ENCODE peak calls at places on chromosomes 1 and 21, in ten cellular contexts. One of them, this sample, is unnamed.

GRCh38 chr1:3545363-3546047 is 65.8 kb downstream of the MEGF6 start:
- DNase-seq in endodermal cell: peak; percentile 70
- DNase-seq in psoas muscle: no peak
- DNase-seq in keratinocyte: no peak
- DNase-seq in AG04450: no peak
- DNase-seq in Calu3: no peak
- DNase-seq in HFF-Myc: no peak
- DNase-seq in brain microvascular endothelial cell: no peak
- DNase-seq in natural killer cell: no peak
- DNase-seq in neural progenitor cell: peak; percentile 50
- DNase-seq in this sample: peak; percentile 57

GRCh38 chr1:217528271-217528670 is 102.6 kb downstream of the GPATCH2 start:
- DNase-seq in endodermal cell: no peak
- DNase-seq in psoas muscle: no peak
- DNase-seq in keratinocyte: peak; percentile 36
- DNase-seq in AG04450: peak; percentile 30
- DNase-seq in Calu3: no peak
- DNase-seq in HFF-Myc: no peak
- DNase-seq in brain microvascular endothelial cell: peak; percentile 75
- DNase-seq in natural killer cell: no peak
- DNase-seq in neural progenitor cell: no peak
- DNase-seq in this sample: no peak

GRCh38 chr1:228937851-228938247 is 202.6 kb downstream of the RHOU start:
- DNase-seq in endodermal cell: peak; percentile 62
- DNase-seq in psoas muscle: no peak
- DNase-seq in keratinocyte: no peak
- DNase-seq in AG04450: no peak
- DNase-seq in Calu3: no peak
- DNase-seq in HFF-Myc: no peak
- DNase-seq in brain microvascular endothelial cell: no peak
- DNase-seq in natural killer cell: no peak
- DNase-seq in neural progenitor cell: peak; percentile 32
- DNase-seq in this sample: no peak

GRCh38 chr1:193448682-193449461 is 262.5 kb upstream of the B3GALT2 start:
- DNase-seq in endodermal cell: no peak
- DNase-seq in psoas muscle: no peak
- DNase-seq in keratinocyte: no peak
- DNase-seq in AG04450: no peak
- DNase-seq in Calu3: no peak
- DNase-seq in HFF-Myc: no peak
- DNase-seq in brain microvascular endothelial cell: no peak
- DNase-seq in natural killer cell: no peak
- DNase-seq in neural progenitor cell: no peak
- DNase-seq in this sample: no peak

GRCh38 chr21:25457411-25457810 is 149.9 kb downstream of the MRPL39 start:
- DNase-seq in endodermal cell: no peak
- DNase-seq in psoas muscle: no peak
- DNase-seq in keratinocyte: no peak
- DNase-seq in AG04450: peak; percentile 13
- DNase-seq in Calu3: no peak
- DNase-seq in HFF-Myc: peak; percentile 4
- DNase-seq in brain microvascular endothelial cell: peak; percentile 39
- DNase-seq in natural killer cell: no peak
- DNase-seq in neural progenitor cell: no peak
- DNase-seq in this sample: no peak

GRCh38 chr1:9539829-9540550 is 725 bp downstream of the SLC25A33 start:
- DNase-seq in endodermal cell: peak; percentile 78
- DNase-seq in psoas muscle: peak; percentile 82
- DNase-seq in keratinocyte: no peak
- DNase-seq in AG04450: no peak
- DNase-seq in Calu3: peak; percentile 34
- DNase-seq in HFF-Myc: no peak
- DNase-seq in brain microvascular endothelial cell: peak; percentile 22
- DNase-seq in natural killer cell: peak; percentile 53
- DNase-seq in neural progenitor cell: peak; percentile 82
- DNase-seq in this sample: peak; percentile 64

GRCh38 chr1:89425056-89425455 is 61.2 kb downstream of the GBP6 start:
- DNase-seq in endodermal cell: no peak
- DNase-seq in psoas muscle: no peak
- DNase-seq in keratinocyte: no peak
- DNase-seq in AG04450: no peak
- DNase-seq in Calu3: no peak
- DNase-seq in HFF-Myc: no peak
- DNase-seq in brain microvascular endothelial cell: no peak
- DNase-seq in natural killer cell: no peak
- DNase-seq in neural progenitor cell: no peak
- DNase-seq in this sample: no peak

GRCh38 chr1:204255966-204256365 is 42.2 kb upstream of the GOLT1A start:
- DNase-seq in endodermal cell: peak; percentile 64
- DNase-seq in psoas muscle: no peak
- DNase-seq in keratinocyte: no peak
- DNase-seq in AG04450: no peak
- DNase-seq in Calu3: no peak
- DNase-seq in HFF-Myc: no peak
- DNase-seq in brain microvascular endothelial cell: no peak
- DNase-seq in natural killer cell: no peak
- DNase-seq in neural progenitor cell: no peak
- DNase-seq in this sample: no peak

GRCh38 chr21:34915364-34915834 is 133.7 kb downstream of the RUNX1 start:
- DNase-seq in endodermal cell: no peak
- DNase-seq in psoas muscle: no peak
- DNase-seq in keratinocyte: peak; percentile 33
- DNase-seq in AG04450: no peak
- DNase-seq in Calu3: no peak
- DNase-seq in HFF-Myc: no peak
- DNase-seq in brain microvascular endothelial cell: no peak
- DNase-seq in natural killer cell: no peak
- DNase-seq in neural progenitor cell: no peak
- DNase-seq in this sample: no peak

DNA sequence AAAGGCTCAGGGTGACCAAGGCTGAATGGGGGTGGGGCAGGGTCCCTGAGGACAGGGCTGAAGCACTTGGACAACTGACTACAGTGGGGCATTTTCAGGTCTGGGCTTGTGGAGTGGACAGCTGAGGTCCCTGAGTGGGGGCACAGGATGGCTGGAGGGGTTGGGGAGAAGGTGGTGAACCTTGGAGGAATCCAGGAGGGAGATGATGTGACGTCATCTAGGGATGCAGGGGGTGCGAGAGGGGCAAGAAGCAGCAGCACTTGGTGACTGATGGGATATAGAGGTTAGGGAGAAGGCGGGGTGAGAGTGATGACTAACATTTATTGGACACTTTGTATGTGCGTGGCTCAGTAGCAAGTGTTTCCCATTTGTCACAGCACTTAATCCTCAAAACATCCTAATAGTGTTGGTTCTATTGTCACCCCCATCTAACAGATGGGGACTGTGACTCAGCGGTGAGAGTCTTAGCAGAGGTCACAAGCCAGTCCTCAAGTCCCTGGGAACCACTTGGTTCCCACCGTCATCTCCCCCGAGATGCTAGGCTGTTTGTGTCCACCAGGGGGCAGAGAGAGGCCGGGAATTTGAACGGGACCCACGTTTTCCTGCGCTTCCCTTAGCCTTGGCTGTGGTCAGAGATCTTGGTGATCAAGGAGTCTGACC is 27.9 kb upstream of the BMP8B start:
- DNase-seq in endodermal cell: peak; percentile 94
- DNase-seq in psoas muscle: peak; percentile 77
- DNase-seq in keratinocyte: no peak
- DNase-seq in AG04450: peak; percentile 23
- DNase-seq in Calu3: peak; percentile 83
- DNase-seq in HFF-Myc: peak; percentile 44
- DNase-seq in brain microvascular endothelial cell: peak; percentile 73
- DNase-seq in natural killer cell: peak; percentile 59
- DNase-seq in neural progenitor cell: peak; percentile 79
- DNase-seq in this sample: peak; percentile 72
- TF ChIP-seq CTCF in endodermal cell: peak; percentile 85
- TF ChIP-seq CTCF in psoas muscle: peak; percentile 77
- TF ChIP-seq CTCF in keratinocyte: peak; percentile 87
- TF ChIP-seq CTCF in AG04450: peak; percentile 82
- TF ChIP-seq CTCF in Calu3: peak; percentile 69
- TF ChIP-seq CTCF in HFF-Myc: peak; percentile 84
- TF ChIP-seq CTCF in brain microvascular endothelial cell: peak; percentile 86
- TF ChIP-seq CTCF in natural killer cell: peak; percentile 83
- TF ChIP-seq CTCF in neural progenitor cell: peak; percentile 78
- TF ChIP-seq CTCF in this sample: peak; percentile 73

DNA sequence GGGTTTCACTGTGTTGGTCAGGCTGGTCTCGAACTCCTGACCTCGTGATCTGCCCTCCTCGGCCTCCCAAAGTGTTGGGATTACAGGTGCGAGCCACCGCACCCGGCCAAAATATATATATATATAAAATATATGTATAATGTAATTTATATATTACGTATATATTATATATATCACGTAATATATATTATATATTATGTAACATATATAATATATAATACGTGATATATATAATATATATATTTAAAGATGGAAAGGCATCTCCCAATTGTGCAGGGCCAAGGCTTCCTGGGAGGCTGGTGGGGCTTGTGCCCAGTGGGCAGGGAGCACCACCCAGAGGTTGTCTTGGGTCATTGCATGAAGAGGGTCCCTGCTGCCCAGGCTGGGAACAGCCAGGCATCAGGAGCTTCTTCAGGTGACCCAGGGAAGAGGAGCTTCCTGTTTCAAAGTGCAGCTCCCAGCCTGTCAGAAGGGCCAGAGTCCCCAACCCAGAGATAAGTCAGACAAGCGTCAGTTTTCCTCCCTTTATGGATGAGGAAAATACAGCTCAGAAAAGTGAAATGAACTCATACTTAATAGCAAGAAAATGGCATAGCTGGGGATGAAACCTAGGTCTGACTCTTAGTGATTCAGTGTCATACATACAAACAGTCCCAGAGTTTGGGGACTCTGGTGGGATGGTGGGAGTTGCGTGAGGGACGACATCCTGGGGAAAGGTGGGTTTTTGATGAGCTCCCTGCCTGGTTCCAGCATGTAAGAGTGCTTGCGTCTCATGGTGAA is 12.0 kb downstream of the UBE2Q1 start:
- DNase-seq in endodermal cell: peak; percentile 94
- DNase-seq in psoas muscle: peak; percentile 57
- DNase-seq in keratinocyte: no peak
- DNase-seq in AG04450: no peak
- DNase-seq in Calu3: peak; percentile 82
- DNase-seq in HFF-Myc: no peak
- DNase-seq in brain microvascular endothelial cell: peak; percentile 38
- DNase-seq in natural killer cell: peak; percentile 31
- DNase-seq in neural progenitor cell: peak; percentile 84
- DNase-seq in this sample: peak; percentile 68
- TF ChIP-seq CTCF in endodermal cell: peak; percentile 91
- TF ChIP-seq CTCF in psoas muscle: peak; percentile 82
- TF ChIP-seq CTCF in keratinocyte: peak; percentile 76
- TF ChIP-seq CTCF in AG04450: peak; percentile 83
- TF ChIP-seq CTCF in Calu3: peak; percentile 76
- TF ChIP-seq CTCF in HFF-Myc: peak; percentile 76
- TF ChIP-seq CTCF in brain microvascular endothelial cell: peak; percentile 91
- TF ChIP-seq CTCF in natural killer cell: peak; percentile 71
- TF ChIP-seq CTCF in neural progenitor cell: peak; percentile 73
- TF ChIP-seq CTCF in this sample: peak; percentile 77

GRCh38 chr1:200894712-200895447 is at the start of gene INAVA:
- DNase-seq in endodermal cell: peak; percentile 68
- DNase-seq in psoas muscle: no peak
- DNase-seq in keratinocyte: peak; percentile 69
- DNase-seq in AG04450: no peak
- DNase-seq in Calu3: peak; percentile 87
- DNase-seq in HFF-Myc: no peak
- DNase-seq in brain microvascular endothelial cell: no peak
- DNase-seq in natural killer cell: no peak
- DNase-seq in neural progenitor cell: no peak
- DNase-seq in this sample: no peak
- TF ChIP-seq CTCF in endodermal cell: peak; percentile 56
- TF ChIP-seq CTCF in psoas muscle: no peak
- TF ChIP-seq CTCF in keratinocyte: peak; percentile 29
- TF ChIP-seq CTCF in AG04450: no peak
- TF ChIP-seq CTCF in Calu3: no peak
- TF ChIP-seq CTCF in HFF-Myc: no peak
- TF ChIP-seq CTCF in brain microvascular endothelial cell: no peak
- TF ChIP-seq CTCF in natural killer cell: no peak
- TF ChIP-seq CTCF in neural progenitor cell: peak; percentile 16
- TF ChIP-seq CTCF in this sample: no peak

GRCh38 chr1:241269116-241269515 is 87.9 kb downstream of the RGS7 start:
- DNase-seq in endodermal cell: peak; percentile 73
- DNase-seq in psoas muscle: no peak
- DNase-seq in keratinocyte: no peak
- DNase-seq in AG04450: no peak
- DNase-seq in Calu3: no peak
- DNase-seq in HFF-Myc: no peak
- DNase-seq in brain microvascular endothelial cell: no peak
- DNase-seq in natural killer cell: no peak
- DNase-seq in neural progenitor cell: peak; percentile 22
- DNase-seq in this sample: peak; percentile 5
- TF ChIP-seq CTCF in endodermal cell: peak; percentile 75
- TF ChIP-seq CTCF in psoas muscle: no peak
- TF ChIP-seq CTCF in keratinocyte: no peak
- TF ChIP-seq CTCF in AG04450: no peak
- TF ChIP-seq CTCF in Calu3: no peak
- TF ChIP-seq CTCF in HFF-Myc: no peak
- TF ChIP-seq CTCF in brain microvascular endothelial cell: peak; percentile 13
- TF ChIP-seq CTCF in natural killer cell: no peak
- TF ChIP-seq CTCF in neural progenitor cell: peak; percentile 43
- TF ChIP-seq CTCF in this sample: peak; percentile 7

GRCh38 chr1:91529856-91530255 is 29.2 kb downstream of the CDC7 start:
- DNase-seq in endodermal cell: no peak
- DNase-seq in psoas muscle: no peak
- DNase-seq in keratinocyte: no peak
- DNase-seq in AG04450: peak; percentile 20
- DNase-seq in Calu3: peak; percentile 25
- DNase-seq in HFF-Myc: peak; percentile 47
- DNase-seq in brain microvascular endothelial cell: peak; percentile 35
- DNase-seq in natural killer cell: no peak
- DNase-seq in neural progenitor cell: no peak
- DNase-seq in this sample: no peak
- TF ChIP-seq CTCF in endodermal cell: peak; percentile 51
- TF ChIP-seq CTCF in psoas muscle: no peak
- TF ChIP-seq CTCF in keratinocyte: peak; percentile 66
- TF ChIP-seq CTCF in AG04450: peak; percentile 62
- TF ChIP-seq CTCF in Calu3: no peak
- TF ChIP-seq CTCF in HFF-Myc: peak; percentile 55
- TF ChIP-seq CTCF in brain microvascular endothelial cell: peak; percentile 58
- TF ChIP-seq CTCF in natural killer cell: peak; percentile 27
- TF ChIP-seq CTCF in neural progenitor cell: peak; percentile 50
- TF ChIP-seq CTCF in this sample: no peak